ENCODE peak calls at places on chromosomes 11 and 22, in five cellular contexts. Q is upper lobe of right lung; L is CD8-positive, alpha-beta memory T cell; V is cardiac muscle cell; F is CD4-positive, CD25-positive, alpha-beta regulatory T cell. W is an unnamed sample. For H3K9me3, the result is how much of the 10 kb centered on the place peaks cover.

GRCh38 chr11:67289651-67290479 is 762 bp downstream of the ANKRD13D start:
- DNase-seq in Q (no peak), L (no peak), V (peak), F (no peak), W (no peak)

GRCh38 chr11:15923169-15923568 is 433.2 kb downstream of the SOX6 start:
- DNase-seq in Q (no peak), L (no peak), V (no peak), F (no peak), W (no peak)

GRCh38 chr11:85845052-85845631 is 10.0 kb upstream of the CCDC83 start:
- DNase-seq in Q (no peak), L (no peak), V (peak), F (no peak), W (no peak)

GRCh38 chr11:64799925-64800632 is 2.9 kb downstream of the MAP4K2 start:
- DNase-seq in Q (no peak), L (no peak), V (no peak), F (no peak), W (no peak)

GRCh38 chr11:102453921-102454320 is 1.4 kb upstream of the TMEM123 start:
- DNase-seq in Q (no peak), L (no peak), V (no peak), F (no peak), W (no peak)

GRCh38 chr22:49889071-49889470 is 29.2 kb downstream of the ALG12 start:
- DNase-seq in Q (no peak), L (no peak), V (no peak), F (no peak), W (no peak)

GRCh38 chr11:102240502-102240901 is 76.8 kb upstream of the BIRC3 start:
- DNase-seq in Q (no peak), L (no peak), V (peak), F (no peak), W (no peak)

GRCh38 chr11:73011126-73011817 is 130.8 kb downstream of the FCHSD2 start:
- DNase-seq in Q (no peak), L (no peak), V (no peak), F (no peak), W (no peak)

GRCh38 chr22:36052505-36052941 is 23.9 kb upstream of the RBFOX2 start:
- DNase-seq in Q (no peak), L (no peak), V (no peak), F (no peak), W (no peak)

GRCh38 chr11:119976805-119977583 is 160.9 kb downstream of the TRIM29 start:
- DNase-seq in Q (no peak), L (no peak), V (no peak), F (no peak), W (no peak)

GRCh38 chr22:20565079-20565734 is 57.8 kb downstream of the MED15 start:
- DNase-seq in Q (peak), L (no peak), V (no peak), F (no peak), W (no peak)

GRCh38 chr11:126011220-126011619 is 51.4 kb downstream of the CDON start:
- DNase-seq in Q (no peak), L (no peak), V (no peak), F (no peak), W (no peak)

GRCh38 chr22:38935023-38935422 is 22.4 kb upstream of the APOBEC3A start:
- DNase-seq in Q (peak), L (no peak), V (no peak), F (no peak), W (peak)

GRCh38 chr11:705646-706438 is at the start of gene EPS8L2:
- DNase-seq in Q (peak), L (no peak), V (no peak), F (no peak), W (no peak)

GRCh38 chr11:69352715-69353325 is 58.9 kb downstream of the MYEOV start:
- DNase-seq in Q (no peak), L (no peak), V (peak), F (no peak), W (no peak)

GRCh38 chr22:20213833-20214708 is 54.0 kb downstream of the RTN4R start:
- DNase-seq in Q (no peak), L (no peak), V (no peak), F (no peak), W (no peak)

GRCh38 chr11:115724709-115725108 is 220.5 kb upstream of the CADM1 start:
- DNase-seq in Q (no peak), L (no peak), V (no peak), F (no peak), W (no peak)

GRCh38 chr11:47980093-47980906 is at the start of gene PTPRJ:
- DNase-seq in Q (peak), L (peak), V (peak), F (peak), W (peak)

GRCh38 chr22:31148953-31149627 is 8.8 kb upstream of the PLA2G3 start:
- DNase-seq in Q (peak), L (no peak), V (peak), F (no peak), W (peak)

GRCh38 chr11:110716361-110716760 is 4.1 kb upstream of the ARHGAP20 start:
- DNase-seq in Q (no peak), L (no peak), V (peak), F (no peak), W (no peak)

GRCh38 chr11:19194620-19195308 is 7.0 kb downstream of the CSRP3 start:
- DNase-seq in Q (no peak), L (no peak), V (no peak), F (no peak), W (no peak)

GRCh38 chr11:68099057-68099456 is 22.1 kb downstream of the CHKA start:
- DNase-seq in Q (no peak), L (no peak), V (no peak), F (no peak), W (no peak)

GRCh38 chr11:122516686-122517085 is 138.8 kb upstream of the UBASH3B start:
- DNase-seq in Q (no peak), L (no peak), V (no peak), F (no peak), W (no peak)

GRCh38 chr22:50261615-50262459 is at the start of gene MAPK12:
- DNase-seq in Q (no peak), L (no peak), V (peak), F (no peak), W (peak)

GRCh38 chr11:1390603-1391164 is 950 bp downstream of the BRSK2 start:
- DNase-seq in Q (no peak), L (no peak), V (no peak), F (no peak), W (peak)

GRCh38 chr22:36162127-36163034 is 1.8 kb upstream of the APOL3 start:
- DNase-seq in Q (no peak), L (peak), V (no peak), F (peak), W (no peak)

GRCh38 chr22:30044369-30044768 is 35.9 kb upstream of the HORMAD2 start:
- DNase-seq in Q (no peak), L (no peak), V (peak), F (no peak), W (no peak)

GRCh38 chr22:20127869-20128618 is 3.6 kb upstream of the ZDHHC8 start:
- DNase-seq in Q (no peak), L (no peak), V (no peak), F (no peak), W (no peak)

GRCh38 chr11:2133481-2134021 is 5.6 kb downstream of the IGF2 start:
- DNase-seq in Q (no peak), L (no peak), V (no peak), F (no peak), W (no peak)

GRCh38 chr22:49900441-49901230 is 17.6 kb downstream of the ALG12 start:
- DNase-seq in Q (peak), L (no peak), V (no peak), F (no peak), W (no peak)

GRCh38 chr11:794013-794765 is 3.9 kb downstream of the SLC25A22 start:
- DNase-seq in Q (no peak), L (no peak), V (no peak), F (no peak), W (peak)

GRCh38 chr22:27447316-27447715 is 354.2 kb downstream of the MN1 start:
- DNase-seq in Q (no peak), L (no peak), V (no peak), F (no peak), W (no peak)

GRCh38 chr22:47591709-47592108 is 829.3 kb downstream of the TBC1D22A start:
- DNase-seq in Q (peak), L (no peak), V (no peak), F (no peak), W (no peak)

GRCh38 chr22:47593291-47593690 is 830.8 kb downstream of the TBC1D22A start:
- DNase-seq in Q (peak), L (no peak), V (no peak), F (no peak), W (no peak)

GRCh38 chr22:47591016-47591415 is 828.6 kb downstream of the TBC1D22A start:
- DNase-seq in Q (peak), L (no peak), V (no peak), F (no peak), W (no peak)

GRCh38 chr22:47593911-47594311 is 831.5 kb downstream of the TBC1D22A start:
- DNase-seq in Q (peak), L (no peak), V (no peak), F (no peak), W (no peak)

GRCh38 chr22:47592791-47593190 is 830.3 kb downstream of the TBC1D22A start:
- DNase-seq in Q (peak), L (no peak), V (no peak), F (no peak), W (no peak)
- H3K9me3 ChIP-seq in Q (under half), L (under half), V (under half), F (under half), W (under half)

DNA sequence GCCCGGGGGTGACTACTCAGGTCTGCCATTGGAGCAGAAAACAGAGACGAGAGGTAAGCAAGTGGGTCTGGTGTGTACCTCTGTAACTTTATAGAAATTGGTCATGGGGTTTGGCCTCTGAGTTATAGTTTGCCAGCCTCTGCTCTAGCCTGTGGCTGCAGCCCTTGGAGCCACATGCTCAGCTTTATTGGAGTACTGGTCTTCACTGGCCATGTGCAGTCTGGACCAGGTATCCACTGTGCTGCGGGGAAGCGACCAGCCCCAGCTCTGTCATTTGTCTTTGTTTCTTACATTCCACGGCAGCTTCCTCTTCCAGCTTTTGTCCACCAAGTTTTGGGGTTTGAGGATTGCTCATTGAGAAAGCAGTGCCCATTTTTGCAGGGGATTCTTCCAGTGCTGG is 453.4 kb downstream of the TBC1D22A start:
- DNase-seq in Q (no peak), L (no peak), V (no peak), F (no peak), W (no peak)
- H3K9me3 ChIP-seq in Q (under half), L (under half), V (under half), F (under half), W (under half)

GRCh38 chr22:48752451-48753380 is 1075.0 kb downstream of the BRD1 start:
- DNase-seq in Q (no peak), L (no peak), V (no peak), F (no peak), W (no peak)

GRCh38 chr22:48753381-48753730 is 1074.3 kb downstream of the BRD1 start:
- DNase-seq in Q (no peak), L (no peak), V (no peak), F (no peak), W (no peak)

GRCh38 chr22:48750282-48750681 is 1077.4 kb downstream of the BRD1 start:
- DNase-seq in Q (no peak), L (no peak), V (no peak), F (no peak), W (no peak)

GRCh38 chr22:48750826-48751440 is 1076.7 kb downstream of the BRD1 start:
- DNase-seq in Q (no peak), L (no peak), V (no peak), F (no peak), W (no peak)

GRCh38 chr22:48751539-48752437 is 1075.9 kb downstream of the BRD1 start:
- DNase-seq in Q (no peak), L (no peak), V (no peak), F (no peak), W (no peak)
- H3K9me3 ChIP-seq in Q (under half), L (under half), V (under half), F (under half), W (under half)

GRCh38 chr22:47381240-47381639 is 618.8 kb downstream of the TBC1D22A start:
- DNase-seq in Q (peak), L (no peak), V (no peak), F (no peak), W (no peak)

GRCh38 chr22:47382164-47382890 is 619.9 kb downstream of the TBC1D22A start:
- DNase-seq in Q (peak), L (no peak), V (no peak), F (no peak), W (no peak)

GRCh38 chr22:47386812-47387510 is 624.5 kb downstream of the TBC1D22A start:
- DNase-seq in Q (peak), L (no peak), V (no peak), F (no peak), W (no peak)

GRCh38 chr22:47388331-47388730 is 625.9 kb downstream of the TBC1D22A start:
- DNase-seq in Q (peak), L (no peak), V (no peak), F (no peak), W (no peak)

DNA sequence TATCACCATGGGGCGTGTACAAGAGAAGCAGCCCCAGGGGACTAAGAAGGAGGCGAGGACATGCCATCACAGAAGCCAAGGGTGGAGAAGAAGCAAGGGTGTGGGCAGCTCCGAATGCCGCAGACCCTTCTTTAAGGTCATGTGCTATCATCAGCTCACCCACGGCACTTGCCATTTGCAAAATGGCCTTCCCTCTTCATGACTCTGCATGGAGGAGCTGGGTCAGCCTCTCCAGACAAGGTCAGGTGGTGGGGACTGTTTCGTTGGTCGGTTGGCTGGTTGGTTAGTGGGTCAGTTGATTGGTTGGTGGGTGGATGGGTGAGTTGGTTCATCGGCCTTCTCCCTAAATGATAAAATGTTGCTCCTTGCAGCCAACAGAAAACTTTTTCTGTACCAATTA is 622.5 kb downstream of the TBC1D22A start:
- DNase-seq in Q (peak), L (no peak), V (no peak), F (no peak), W (no peak)
- H3K9me3 ChIP-seq in Q (under half), L (under half), V (under half), F (under half), W (under half)

DNA sequence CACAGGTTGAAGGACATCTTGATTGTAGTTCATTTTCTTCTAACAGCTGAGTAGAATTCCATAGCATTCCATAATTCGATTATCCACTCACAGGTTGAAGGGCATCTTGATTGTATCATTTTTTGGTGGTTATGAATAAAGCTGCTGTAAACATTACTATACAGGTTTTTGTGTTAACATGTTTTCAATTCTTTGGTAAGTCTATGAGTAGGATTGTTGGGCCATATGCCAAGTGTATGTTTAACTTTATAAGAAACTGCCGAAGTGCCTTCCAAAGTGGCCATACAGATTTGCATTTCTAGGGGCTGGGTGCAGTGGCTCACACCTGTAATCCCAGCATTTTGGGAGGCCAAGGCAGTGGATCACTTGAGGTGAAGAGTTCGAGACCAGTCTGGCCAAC is 44.6 kb downstream of the ANKRD42 start:
- DNase-seq in Q (no peak), L (no peak), V (no peak), F (no peak), W (no peak)
- H3K9me3 ChIP-seq in Q (under half), L (under half), V (under half), F (under half), W (under half)

DNA sequence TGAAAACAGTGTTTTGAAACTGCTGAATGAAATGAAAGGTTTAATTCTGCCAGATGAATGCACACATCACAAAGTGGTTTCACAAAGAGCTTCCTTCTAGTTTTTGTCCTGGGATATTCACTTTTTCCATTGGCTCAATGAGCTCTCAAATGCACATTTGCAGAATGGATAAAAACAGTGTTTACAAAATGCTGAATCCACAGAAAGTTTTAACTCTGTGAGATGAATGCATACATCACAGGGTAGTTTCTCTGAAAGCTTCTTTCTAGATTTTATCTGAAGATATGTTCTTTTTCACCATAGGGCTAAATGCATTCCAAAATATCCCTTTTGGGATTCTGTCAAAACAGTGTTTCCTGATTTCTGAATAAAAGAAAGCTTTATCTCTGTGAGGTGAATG is 237.6 kb downstream of the OR4A5 start:
- DNase-seq in Q (no peak), L (no peak), V (no peak), F (no peak), W (no peak)
- H3K9me3 ChIP-seq in Q (under half), L (under half), V (under half), F (under half), W (half or more)

W was measured in heart right ventricle.